ENCODE peak calls at places on chromosomes 13 and 19, in five cellular contexts. Z is CD4-positive, alpha-beta T cell; G is omental fat pad; O is heart left ventricle; D is tibial artery. S is an unnamed sample.

GRCh38 chr19:5498817-5499535 is 43.8 kb downstream of the ZNRF4 start:
- DNase-seq in Z (no peak), G (no peak), O (no peak), D (no peak), S (no peak)

GRCh38 chr19:38542040-38542439 is 75.7 kb downstream of the MAP4K1 start:
- DNase-seq in Z (no peak), G (no peak), O (no peak), D (no peak), S (no peak)

GRCh38 chr19:29404951-29405727 is 120.7 kb upstream of the VSTM2B start:
- DNase-seq in Z (no peak), G (no peak), O (no peak), D (no peak), S (no peak)

GRCh38 chr13:65461590-65461989 is 1768.5 kb downstream of the PCDH9 start:
- DNase-seq in Z (no peak), G (no peak), O (no peak), D (no peak), S (no peak)

GRCh38 chr13:97248243-97248642 is 26.1 kb downstream of the MBNL2 start:
- DNase-seq in Z (no peak), G (no peak), O (no peak), D (no peak), S (no peak)

GRCh38 chr19:46616631-46617322 is 8.1 kb downstream of the PTGIR start:
- DNase-seq in Z (no peak), G (no peak), O (peak), D (no peak), S (no peak)

GRCh38 chr13:20526664-20527063 is 1.0 kb upstream of the CRYL1 start:
- DNase-seq in Z (no peak), G (no peak), O (no peak), D (no peak), S (no peak)

GRCh38 chr13:114142640-114143490 is 10.4 kb upstream of the RASA3 start:
- DNase-seq in Z (peak), G (no peak), O (no peak), D (peak), S (no peak)

GRCh38 chr13:80630685-80631121 is 289.8 kb upstream of the SPRY2 start:
- DNase-seq in Z (no peak), G (no peak), O (no peak), D (no peak), S (no peak)

GRCh38 chr13:113122571-113123225 is at the start of gene F10:
- DNase-seq in Z (no peak), G (no peak), O (peak), D (peak), S (no peak)

GRCh38 chr19:33998739-33999345 is 173.5 kb upstream of the LSM14A start:
- DNase-seq in Z (no peak), G (no peak), O (no peak), D (no peak), S (no peak)

GRCh38 chr19:1904385-1905070 is 671 bp upstream of the ADAT3 start:
- DNase-seq in Z (no peak), G (no peak), O (no peak), D (no peak), S (peak)

GRCh38 chr19:36213793-36214387 is 575 bp downstream of the ZNF565 start:
- DNase-seq in Z (no peak), G (peak), O (no peak), D (no peak), S (no peak)

GRCh38 chr13:45331981-45332830 is 8.8 kb downstream of the TPT1 start:
- DNase-seq in Z (no peak), G (no peak), O (no peak), D (no peak), S (no peak)

GRCh38 chr13:59801107-59801880 is 362.4 kb downstream of the DIAPH3 start:
- DNase-seq in Z (no peak), G (no peak), O (no peak), D (no peak), S (no peak)

GRCh38 chr19:18408053-18408476 is 10.6 kb upstream of the LRRC25 start:
- DNase-seq in Z (no peak), G (no peak), O (no peak), D (no peak), S (peak)
- TF ChIP-seq CTCF in Z (peak), G (no peak), O (peak), D (peak), S (peak)

DNA sequence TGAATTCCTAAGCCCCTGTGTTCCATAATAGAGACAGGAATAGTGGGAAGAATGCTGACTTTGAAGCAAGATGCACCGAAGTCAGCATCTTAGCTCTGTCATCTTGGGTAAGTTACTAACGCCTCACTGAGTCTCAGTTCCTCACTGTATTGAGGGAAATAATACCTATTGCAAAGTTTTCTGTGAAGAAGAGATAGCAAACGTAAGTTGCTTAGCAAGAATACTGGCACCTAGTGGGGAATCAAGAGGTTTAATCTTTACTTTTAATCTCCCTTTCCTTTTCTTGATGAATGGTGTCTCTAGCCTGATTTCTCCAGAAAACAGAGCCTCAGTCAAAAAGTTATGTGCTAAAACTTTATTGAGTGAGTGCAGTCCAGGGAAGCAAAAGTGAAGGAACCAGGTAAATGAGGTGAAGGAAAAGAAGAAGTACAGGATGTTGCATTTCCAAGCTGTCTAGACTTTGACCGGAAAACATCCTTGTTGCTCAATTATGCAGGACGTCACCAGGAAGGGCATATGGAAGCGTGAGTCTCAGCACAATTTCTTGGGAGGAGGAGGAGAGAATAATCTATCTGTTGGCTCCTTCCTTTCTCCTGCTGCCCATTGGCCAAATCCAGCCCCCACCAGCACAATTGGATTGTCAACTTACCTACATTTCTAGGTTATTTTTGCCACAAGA is 210.0 kb downstream of the B3GLCT start:
- DNase-seq in Z (no peak), G (no peak), O (no peak), D (no peak), S (no peak)
- TF ChIP-seq CTCF in Z (no peak), G (no peak), O (no peak), D (no peak), S (no peak)

DNA sequence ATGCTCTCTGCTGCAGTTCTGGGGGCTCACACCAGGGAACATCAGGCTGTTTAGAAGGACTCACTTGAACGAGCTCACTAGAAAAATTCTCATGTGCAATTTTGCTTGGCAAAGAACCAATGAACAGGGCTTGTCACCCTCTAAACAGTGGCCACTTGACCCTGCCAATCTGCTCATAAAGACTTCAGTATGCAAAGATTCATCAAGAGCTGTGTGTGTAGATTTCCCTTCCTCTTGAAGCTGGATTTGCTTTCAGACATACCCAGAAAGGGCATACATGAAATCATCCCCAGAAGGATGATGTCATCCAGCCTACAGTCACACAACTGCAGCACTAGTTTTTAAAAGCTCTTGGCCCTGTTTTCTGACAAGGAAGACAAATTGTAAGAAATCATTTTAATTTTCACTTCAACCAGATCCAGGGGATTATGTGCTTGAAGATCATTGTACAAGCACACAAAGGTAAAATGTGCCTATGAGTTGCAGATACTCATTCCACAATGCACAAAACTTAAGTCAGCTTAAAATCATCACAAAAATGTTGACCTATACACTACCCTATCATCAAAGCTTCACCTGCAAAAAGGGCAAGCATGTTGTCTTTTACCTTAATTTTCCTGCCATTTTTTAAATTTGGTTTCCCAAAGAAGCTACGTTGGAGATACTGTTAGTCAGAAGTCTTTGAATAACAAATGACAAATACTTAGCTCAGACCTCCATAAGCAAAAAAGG is 5.2 kb upstream of the STK24 start:
- DNase-seq in Z (no peak), G (no peak), O (no peak), D (no peak), S (no peak)
- TF ChIP-seq CTCF in Z (no peak), G (no peak), O (no peak), D (no peak), S (no peak)

GRCh38 chr13:29902632-29903305 is 52.4 kb upstream of the UBL3 start:
- DNase-seq in Z (no peak), G (no peak), O (no peak), D (no peak), S (no peak)
- TF ChIP-seq CTCF in Z (no peak), G (no peak), O (no peak), D (no peak), S (no peak)